ENCODE peak calls at places on chromosomes 16 and 17, in ten cellular contexts. One of them, this sample, is unnamed.

GRCh38 chr16:61836804-61837398 is 199.3 kb downstream of the CDH8 start:
- DNase-seq in RWPE2: no peak
- DNase-seq in ELR: no peak
- DNase-seq in activated CD8-positive, alpha-beta memory T cell treated with anti-CD3 and anti-CD28 coated beads, Interleukin-2, amount 10 ng/mL, durations not matched to agents 7 days and 5 days: no peak
- DNase-seq in AG09319: no peak
- DNase-seq in activated CD4-positive, alpha-beta T cell treated with anti-CD3 and anti-CD28 coated beads, Interleukin-2, amount 50 U/mL, for 48 hours: no peak
- DNase-seq in hepatocyte: no peak
- DNase-seq in left colon: no peak
- DNase-seq in astrocyte of the hippocampus: no peak
- DNase-seq in LoVo: no peak
- DNase-seq in this sample: no peak

GRCh38 chr17:30299000-30299399 is 7.3 kb upstream of the BLMH start:
- DNase-seq in left colon: no peak
- DNase-seq in activated CD8-positive, alpha-beta memory T cell treated with anti-CD3 and anti-CD28 coated beads, Interleukin-2, amount 10 ng/mL, durations not matched to agents 7 days and 5 days: no peak
- DNase-seq in RWPE2: no peak
- DNase-seq in AG09319: no peak
- DNase-seq in astrocyte of the hippocampus: peak; percentile 27
- DNase-seq in hepatocyte: no peak
- DNase-seq in LoVo: no peak
- DNase-seq in ELR: peak; percentile 39
- DNase-seq in activated CD4-positive, alpha-beta T cell treated with anti-CD3 and anti-CD28 coated beads, Interleukin-2, amount 50 U/mL, for 48 hours: no peak
- DNase-seq in this sample: no peak

GRCh38 chr17:59287452-59287851 is 44.0 kb upstream of the YPEL2 start:
- DNase-seq in LoVo: no peak
- DNase-seq in astrocyte of the hippocampus: no peak
- DNase-seq in activated CD4-positive, alpha-beta T cell treated with anti-CD3 and anti-CD28 coated beads, Interleukin-2, amount 50 U/mL, for 48 hours: no peak
- DNase-seq in left colon: no peak
- DNase-seq in activated CD8-positive, alpha-beta memory T cell treated with anti-CD3 and anti-CD28 coated beads, Interleukin-2, amount 10 ng/mL, durations not matched to agents 7 days and 5 days: no peak
- DNase-seq in ELR: peak; percentile 75
- DNase-seq in RWPE2: no peak
- DNase-seq in AG09319: no peak
- DNase-seq in hepatocyte: no peak
- DNase-seq in this sample: peak; percentile 89

GRCh38 chr17:64778367-64779290 is 116.5 kb upstream of the SMURF2 start:
- DNase-seq in AG09319: no peak
- DNase-seq in left colon: no peak
- DNase-seq in hepatocyte: peak; percentile 55
- DNase-seq in ELR: no peak
- DNase-seq in astrocyte of the hippocampus: peak; percentile 49
- DNase-seq in activated CD8-positive, alpha-beta memory T cell treated with anti-CD3 and anti-CD28 coated beads, Interleukin-2, amount 10 ng/mL, durations not matched to agents 7 days and 5 days: no peak
- DNase-seq in RWPE2: no peak
- DNase-seq in LoVo: no peak
- DNase-seq in activated CD4-positive, alpha-beta T cell treated with anti-CD3 and anti-CD28 coated beads, Interleukin-2, amount 50 U/mL, for 48 hours: no peak
- DNase-seq in this sample: no peak

GRCh38 chr16:71311553-71312158 is 22.5 kb upstream of the CMTR2 start:
- DNase-seq in LoVo: no peak
- DNase-seq in activated CD4-positive, alpha-beta T cell treated with anti-CD3 and anti-CD28 coated beads, Interleukin-2, amount 50 U/mL, for 48 hours: peak; percentile 21
- DNase-seq in RWPE2: no peak
- DNase-seq in astrocyte of the hippocampus: peak; percentile 35
- DNase-seq in AG09319: no peak
- DNase-seq in ELR: peak; percentile 41
- DNase-seq in activated CD8-positive, alpha-beta memory T cell treated with anti-CD3 and anti-CD28 coated beads, Interleukin-2, amount 10 ng/mL, durations not matched to agents 7 days and 5 days: no peak
- DNase-seq in left colon: no peak
- DNase-seq in hepatocyte: peak; percentile 64
- DNase-seq in this sample: peak; percentile 1

GRCh38 chr16:80806957-80807356 is 2.6 kb upstream of the CDYL2 start:
- DNase-seq in hepatocyte: no peak
- DNase-seq in activated CD4-positive, alpha-beta T cell treated with anti-CD3 and anti-CD28 coated beads, Interleukin-2, amount 50 U/mL, for 48 hours: peak; percentile 78
- DNase-seq in activated CD8-positive, alpha-beta memory T cell treated with anti-CD3 and anti-CD28 coated beads, Interleukin-2, amount 10 ng/mL, durations not matched to agents 7 days and 5 days: peak; percentile 87
- DNase-seq in left colon: no peak
- DNase-seq in LoVo: peak; percentile 33
- DNase-seq in ELR: peak; percentile 88
- DNase-seq in AG09319: no peak
- DNase-seq in astrocyte of the hippocampus: no peak
- DNase-seq in RWPE2: peak; percentile 75
- DNase-seq in this sample: peak; percentile 99

GRCh38 chr17:27845264-27846041 is 45.1 kb upstream of the NOS2 start:
- DNase-seq in LoVo: peak; percentile 20
- DNase-seq in activated CD8-positive, alpha-beta memory T cell treated with anti-CD3 and anti-CD28 coated beads, Interleukin-2, amount 10 ng/mL, durations not matched to agents 7 days and 5 days: no peak
- DNase-seq in astrocyte of the hippocampus: no peak
- DNase-seq in left colon: no peak
- DNase-seq in AG09319: no peak
- DNase-seq in hepatocyte: peak; percentile 46
- DNase-seq in ELR: no peak
- DNase-seq in activated CD4-positive, alpha-beta T cell treated with anti-CD3 and anti-CD28 coated beads, Interleukin-2, amount 50 U/mL, for 48 hours: no peak
- DNase-seq in RWPE2: no peak
- DNase-seq in this sample: no peak

GRCh38 chr16:31707743-31708335 is 165.8 kb upstream of the ZNF267 start:
- DNase-seq in AG09319: no peak
- DNase-seq in activated CD8-positive, alpha-beta memory T cell treated with anti-CD3 and anti-CD28 coated beads, Interleukin-2, amount 10 ng/mL, durations not matched to agents 7 days and 5 days: no peak
- DNase-seq in LoVo: no peak
- DNase-seq in ELR: no peak
- DNase-seq in activated CD4-positive, alpha-beta T cell treated with anti-CD3 and anti-CD28 coated beads, Interleukin-2, amount 50 U/mL, for 48 hours: no peak
- DNase-seq in RWPE2: no peak
- DNase-seq in astrocyte of the hippocampus: no peak
- DNase-seq in hepatocyte: no peak
- DNase-seq in left colon: no peak
- DNase-seq in this sample: no peak

GRCh38 chr16:88387941-88388627 is 5.3 kb downstream of the ZNF469 start:
- DNase-seq in ELR: no peak
- DNase-seq in AG09319: no peak
- DNase-seq in astrocyte of the hippocampus: peak; percentile 90
- DNase-seq in activated CD8-positive, alpha-beta memory T cell treated with anti-CD3 and anti-CD28 coated beads, Interleukin-2, amount 10 ng/mL, durations not matched to agents 7 days and 5 days: no peak
- DNase-seq in LoVo: peak; percentile 57
- DNase-seq in RWPE2: no peak
- DNase-seq in left colon: peak; percentile 84
- DNase-seq in hepatocyte: peak; percentile 43
- DNase-seq in activated CD4-positive, alpha-beta T cell treated with anti-CD3 and anti-CD28 coated beads, Interleukin-2, amount 50 U/mL, for 48 hours: no peak
- DNase-seq in this sample: no peak

GRCh38 chr17:42463976-42464400 is 5.3 kb downstream of the ATP6V0A1 start:
- DNase-seq in activated CD8-positive, alpha-beta memory T cell treated with anti-CD3 and anti-CD28 coated beads, Interleukin-2, amount 10 ng/mL, durations not matched to agents 7 days and 5 days: no peak
- DNase-seq in AG09319: no peak
- DNase-seq in astrocyte of the hippocampus: no peak
- DNase-seq in LoVo: peak; percentile 34
- DNase-seq in RWPE2: no peak
- DNase-seq in hepatocyte: peak; percentile 31
- DNase-seq in ELR: no peak
- DNase-seq in left colon: no peak
- DNase-seq in activated CD4-positive, alpha-beta T cell treated with anti-CD3 and anti-CD28 coated beads, Interleukin-2, amount 50 U/mL, for 48 hours: no peak
- DNase-seq in this sample: no peak

GRCh38 chr17:81713004-81713555 is 996 bp downstream of the SLC25A10 start:
- DNase-seq in LoVo: no peak
- DNase-seq in RWPE2: no peak
- DNase-seq in hepatocyte: no peak
- DNase-seq in AG09319: no peak
- DNase-seq in ELR: peak; percentile 53
- DNase-seq in left colon: no peak
- DNase-seq in astrocyte of the hippocampus: peak; percentile 40
- DNase-seq in activated CD8-positive, alpha-beta memory T cell treated with anti-CD3 and anti-CD28 coated beads, Interleukin-2, amount 10 ng/mL, durations not matched to agents 7 days and 5 days: no peak
- DNase-seq in activated CD4-positive, alpha-beta T cell treated with anti-CD3 and anti-CD28 coated beads, Interleukin-2, amount 50 U/mL, for 48 hours: no peak
- DNase-seq in this sample: no peak

GRCh38 chr16:11619327-11619851 is 32.7 kb upstream of the LITAF start:
- DNase-seq in activated CD8-positive, alpha-beta memory T cell treated with anti-CD3 and anti-CD28 coated beads, Interleukin-2, amount 10 ng/mL, durations not matched to agents 7 days and 5 days: peak; percentile 85
- DNase-seq in left colon: no peak
- DNase-seq in ELR: no peak
- DNase-seq in hepatocyte: no peak
- DNase-seq in AG09319: no peak
- DNase-seq in LoVo: no peak
- DNase-seq in activated CD4-positive, alpha-beta T cell treated with anti-CD3 and anti-CD28 coated beads, Interleukin-2, amount 50 U/mL, for 48 hours: no peak
- DNase-seq in astrocyte of the hippocampus: no peak
- DNase-seq in RWPE2: no peak
- DNase-seq in this sample: no peak

GRCh38 chr16:48911700-48912099 is 301.7 kb upstream of the N4BP1 start:
- DNase-seq in RWPE2: no peak
- DNase-seq in hepatocyte: no peak
- DNase-seq in AG09319: no peak
- DNase-seq in left colon: no peak
- DNase-seq in LoVo: peak; percentile 4
- DNase-seq in activated CD8-positive, alpha-beta memory T cell treated with anti-CD3 and anti-CD28 coated beads, Interleukin-2, amount 10 ng/mL, durations not matched to agents 7 days and 5 days: no peak
- DNase-seq in astrocyte of the hippocampus: no peak
- DNase-seq in activated CD4-positive, alpha-beta T cell treated with anti-CD3 and anti-CD28 coated beads, Interleukin-2, amount 50 U/mL, for 48 hours: no peak
- DNase-seq in ELR: peak; percentile 3
- DNase-seq in this sample: no peak

GRCh38 chr17:56754523-56755208 is 79.1 kb downstream of the C17orf67 start:
- DNase-seq in left colon: no peak
- DNase-seq in astrocyte of the hippocampus: peak; percentile 42
- DNase-seq in AG09319: no peak
- DNase-seq in LoVo: no peak
- DNase-seq in ELR: peak; percentile 82
- DNase-seq in activated CD4-positive, alpha-beta T cell treated with anti-CD3 and anti-CD28 coated beads, Interleukin-2, amount 50 U/mL, for 48 hours: no peak
- DNase-seq in hepatocyte: peak; percentile 23
- DNase-seq in RWPE2: no peak
- DNase-seq in activated CD8-positive, alpha-beta memory T cell treated with anti-CD3 and anti-CD28 coated beads, Interleukin-2, amount 10 ng/mL, durations not matched to agents 7 days and 5 days: no peak
- DNase-seq in this sample: peak; percentile 82

GRCh38 chr16:53893731-53894435 is 189.9 kb downstream of the FTO start:
- DNase-seq in LoVo: no peak
- DNase-seq in RWPE2: no peak
- DNase-seq in hepatocyte: no peak
- DNase-seq in AG09319: no peak
- DNase-seq in activated CD4-positive, alpha-beta T cell treated with anti-CD3 and anti-CD28 coated beads, Interleukin-2, amount 50 U/mL, for 48 hours: no peak
- DNase-seq in activated CD8-positive, alpha-beta memory T cell treated with anti-CD3 and anti-CD28 coated beads, Interleukin-2, amount 10 ng/mL, durations not matched to agents 7 days and 5 days: no peak
- DNase-seq in left colon: peak; percentile 38
- DNase-seq in ELR: peak; percentile 86
- DNase-seq in astrocyte of the hippocampus: peak; percentile 53
- DNase-seq in this sample: peak; percentile 73

GRCh38 chr16:72937916-72938315 is 110.0 kb downstream of the ZFHX3 start:
- DNase-seq in left colon: no peak
- DNase-seq in activated CD4-positive, alpha-beta T cell treated with anti-CD3 and anti-CD28 coated beads, Interleukin-2, amount 50 U/mL, for 48 hours: no peak
- DNase-seq in RWPE2: no peak
- DNase-seq in ELR: no peak
- DNase-seq in LoVo: no peak
- DNase-seq in hepatocyte: no peak
- DNase-seq in AG09319: no peak
- DNase-seq in activated CD8-positive, alpha-beta memory T cell treated with anti-CD3 and anti-CD28 coated beads, Interleukin-2, amount 10 ng/mL, durations not matched to agents 7 days and 5 days: no peak
- DNase-seq in astrocyte of the hippocampus: no peak
- DNase-seq in this sample: no peak

GRCh38 chr17:83119987-83120864 is 40.8 kb downstream of the METRNL start:
- DNase-seq in RWPE2: no peak
- DNase-seq in LoVo: no peak
- DNase-seq in activated CD8-positive, alpha-beta memory T cell treated with anti-CD3 and anti-CD28 coated beads, Interleukin-2, amount 10 ng/mL, durations not matched to agents 7 days and 5 days: peak; percentile 63
- DNase-seq in ELR: no peak
- DNase-seq in hepatocyte: no peak
- DNase-seq in AG09319: no peak
- DNase-seq in activated CD4-positive, alpha-beta T cell treated with anti-CD3 and anti-CD28 coated beads, Interleukin-2, amount 50 U/mL, for 48 hours: no peak
- DNase-seq in astrocyte of the hippocampus: no peak
- DNase-seq in left colon: no peak
- DNase-seq in this sample: no peak

GRCh38 chr16:72818286-72818845 is 229.6 kb downstream of the ZFHX3 start:
- DNase-seq in activated CD8-positive, alpha-beta memory T cell treated with anti-CD3 and anti-CD28 coated beads, Interleukin-2, amount 10 ng/mL, durations not matched to agents 7 days and 5 days: no peak
- DNase-seq in LoVo: no peak
- DNase-seq in activated CD4-positive, alpha-beta T cell treated with anti-CD3 and anti-CD28 coated beads, Interleukin-2, amount 50 U/mL, for 48 hours: no peak
- DNase-seq in astrocyte of the hippocampus: peak; percentile 71
- DNase-seq in left colon: no peak
- DNase-seq in hepatocyte: no peak
- DNase-seq in ELR: no peak
- DNase-seq in AG09319: no peak
- DNase-seq in RWPE2: no peak
- DNase-seq in this sample: no peak

GRCh38 chr17:1484586-1485310 is 7.7 kb downstream of the MYO1C start:
- DNase-seq in hepatocyte: peak; percentile 87
- DNase-seq in left colon: peak; percentile 84
- DNase-seq in AG09319: no peak
- DNase-seq in LoVo: no peak
- DNase-seq in ELR: peak; percentile 61
- DNase-seq in activated CD4-positive, alpha-beta T cell treated with anti-CD3 and anti-CD28 coated beads, Interleukin-2, amount 50 U/mL, for 48 hours: peak; percentile 29
- DNase-seq in astrocyte of the hippocampus: peak; percentile 63
- DNase-seq in RWPE2: no peak
- DNase-seq in activated CD8-positive, alpha-beta memory T cell treated with anti-CD3 and anti-CD28 coated beads, Interleukin-2, amount 10 ng/mL, durations not matched to agents 7 days and 5 days: peak; percentile 68
- DNase-seq in this sample: no peak

GRCh38 chr17:2904135-2904534 is 107.9 kb downstream of the RAP1GAP2 start:
- DNase-seq in astrocyte of the hippocampus: peak; percentile 73
- DNase-seq in activated CD4-positive, alpha-beta T cell treated with anti-CD3 and anti-CD28 coated beads, Interleukin-2, amount 50 U/mL, for 48 hours: no peak
- DNase-seq in hepatocyte: peak; percentile 46
- DNase-seq in left colon: peak; percentile 49
- DNase-seq in activated CD8-positive, alpha-beta memory T cell treated with anti-CD3 and anti-CD28 coated beads, Interleukin-2, amount 10 ng/mL, durations not matched to agents 7 days and 5 days: no peak
- DNase-seq in LoVo: no peak
- DNase-seq in RWPE2: no peak
- DNase-seq in ELR: no peak
- DNase-seq in AG09319: no peak
- DNase-seq in this sample: no peak

GRCh38 chr17:1460233-1460632 is 4.2 kb upstream of the CRK start:
- DNase-seq in activated CD4-positive, alpha-beta T cell treated with anti-CD3 and anti-CD28 coated beads, Interleukin-2, amount 50 U/mL, for 48 hours: no peak
- DNase-seq in LoVo: peak; percentile 42
- DNase-seq in AG09319: no peak
- DNase-seq in RWPE2: no peak
- DNase-seq in hepatocyte: peak; percentile 73
- DNase-seq in ELR: peak; percentile 46
- DNase-seq in activated CD8-positive, alpha-beta memory T cell treated with anti-CD3 and anti-CD28 coated beads, Interleukin-2, amount 10 ng/mL, durations not matched to agents 7 days and 5 days: no peak
- DNase-seq in astrocyte of the hippocampus: peak; percentile 51
- DNase-seq in left colon: peak; percentile 86
- DNase-seq in this sample: peak; percentile 59

GRCh38 chr16:1674751-1675664 is 3.1 kb upstream of the JPT2 start:
- DNase-seq in hepatocyte: no peak
- DNase-seq in LoVo: no peak
- DNase-seq in activated CD4-positive, alpha-beta T cell treated with anti-CD3 and anti-CD28 coated beads, Interleukin-2, amount 50 U/mL, for 48 hours: no peak
- DNase-seq in ELR: peak; percentile 92
- DNase-seq in astrocyte of the hippocampus: peak; percentile 78
- DNase-seq in left colon: no peak
- DNase-seq in AG09319: no peak
- DNase-seq in RWPE2: peak; percentile 67
- DNase-seq in activated CD8-positive, alpha-beta memory T cell treated with anti-CD3 and anti-CD28 coated beads, Interleukin-2, amount 10 ng/mL, durations not matched to agents 7 days and 5 days: no peak
- DNase-seq in this sample: peak; percentile 39

GRCh38 chr17:72104164-72104862 is 16.5 kb upstream of the SOX9 start:
- DNase-seq in activated CD4-positive, alpha-beta T cell treated with anti-CD3 and anti-CD28 coated beads, Interleukin-2, amount 50 U/mL, for 48 hours: no peak
- DNase-seq in activated CD8-positive, alpha-beta memory T cell treated with anti-CD3 and anti-CD28 coated beads, Interleukin-2, amount 10 ng/mL, durations not matched to agents 7 days and 5 days: no peak
- DNase-seq in AG09319: no peak
- DNase-seq in hepatocyte: no peak
- DNase-seq in left colon: no peak
- DNase-seq in ELR: no peak
- DNase-seq in RWPE2: no peak
- DNase-seq in astrocyte of the hippocampus: peak; percentile 78
- DNase-seq in LoVo: no peak
- DNase-seq in this sample: no peak

GRCh38 chr17:73493212-73493814 is 150.9 kb downstream of the SDK2 start:
- DNase-seq in left colon: peak; percentile 36
- DNase-seq in astrocyte of the hippocampus: peak; percentile 61
- DNase-seq in activated CD4-positive, alpha-beta T cell treated with anti-CD3 and anti-CD28 coated beads, Interleukin-2, amount 50 U/mL, for 48 hours: no peak
- DNase-seq in hepatocyte: no peak
- DNase-seq in RWPE2: no peak
- DNase-seq in AG09319: no peak
- DNase-seq in LoVo: no peak
- DNase-seq in activated CD8-positive, alpha-beta memory T cell treated with anti-CD3 and anti-CD28 coated beads, Interleukin-2, amount 10 ng/mL, durations not matched to agents 7 days and 5 days: no peak
- DNase-seq in ELR: no peak
- DNase-seq in this sample: no peak

GRCh38 chr16:17270683-17271109 is 200.1 kb downstream of the XYLT1 start:
- DNase-seq in astrocyte of the hippocampus: no peak
- DNase-seq in RWPE2: no peak
- DNase-seq in activated CD4-positive, alpha-beta T cell treated with anti-CD3 and anti-CD28 coated beads, Interleukin-2, amount 50 U/mL, for 48 hours: no peak
- DNase-seq in hepatocyte: no peak
- DNase-seq in left colon: peak; percentile 58
- DNase-seq in ELR: no peak
- DNase-seq in activated CD8-positive, alpha-beta memory T cell treated with anti-CD3 and anti-CD28 coated beads, Interleukin-2, amount 10 ng/mL, durations not matched to agents 7 days and 5 days: no peak
- DNase-seq in AG09319: no peak
- DNase-seq in LoVo: no peak
- DNase-seq in this sample: no peak

GRCh38 chr16:66502020-66502913 is 47.7 kb downstream of the TK2 start:
- DNase-seq in AG09319: no peak
- DNase-seq in astrocyte of the hippocampus: no peak
- DNase-seq in RWPE2: no peak
- DNase-seq in left colon: no peak
- DNase-seq in hepatocyte: peak; percentile 51
- DNase-seq in ELR: peak; percentile 49
- DNase-seq in activated CD8-positive, alpha-beta memory T cell treated with anti-CD3 and anti-CD28 coated beads, Interleukin-2, amount 10 ng/mL, durations not matched to agents 7 days and 5 days: no peak
- DNase-seq in LoVo: no peak
- DNase-seq in activated CD4-positive, alpha-beta T cell treated with anti-CD3 and anti-CD28 coated beads, Interleukin-2, amount 50 U/mL, for 48 hours: no peak
- DNase-seq in this sample: no peak

GRCh38 chr17:10737168-10737622 is 7.4 kb upstream of the TMEM220 start:
- DNase-seq in left colon: peak; percentile 93
- DNase-seq in activated CD8-positive, alpha-beta memory T cell treated with anti-CD3 and anti-CD28 coated beads, Interleukin-2, amount 10 ng/mL, durations not matched to agents 7 days and 5 days: peak; percentile 49
- DNase-seq in RWPE2: no peak
- DNase-seq in AG09319: peak; percentile 18
- DNase-seq in astrocyte of the hippocampus: peak; percentile 79
- DNase-seq in hepatocyte: peak; percentile 87
- DNase-seq in ELR: peak; percentile 66
- DNase-seq in LoVo: peak; percentile 87
- DNase-seq in activated CD4-positive, alpha-beta T cell treated with anti-CD3 and anti-CD28 coated beads, Interleukin-2, amount 50 U/mL, for 48 hours: peak; percentile 53
- DNase-seq in this sample: peak; percentile 52

GRCh38 chr16:5951486-5951885 is 853.9 kb upstream of the EEF2KMT start:
- DNase-seq in RWPE2: no peak
- DNase-seq in hepatocyte: no peak
- DNase-seq in activated CD8-positive, alpha-beta memory T cell treated with anti-CD3 and anti-CD28 coated beads, Interleukin-2, amount 10 ng/mL, durations not matched to agents 7 days and 5 days: no peak
- DNase-seq in ELR: no peak
- DNase-seq in left colon: no peak
- DNase-seq in LoVo: no peak
- DNase-seq in astrocyte of the hippocampus: no peak
- DNase-seq in activated CD4-positive, alpha-beta T cell treated with anti-CD3 and anti-CD28 coated beads, Interleukin-2, amount 50 U/mL, for 48 hours: no peak
- DNase-seq in AG09319: no peak
- DNase-seq in this sample: no peak